ENCODE peak calls at places on chromosomes 7 and 10, in eight cellular contexts. W, E, T, A, F, H, Q and Y are unnamed samples.

GRCh38 chr10:128539784-128540759 is 413.8 kb upstream of the MKI67 start:
- DNase-seq in W (peak), E (no peak), T (no peak), A (no peak), F (no peak), H (no peak), Q (no peak), Y (no peak)

GRCh38 chr7:128404143-128404681 is 5.6 kb downstream of the IMPDH1 start:
- DNase-seq in W (no peak), E (no peak), T (no peak), A (no peak), F (no peak), H (no peak), Q (no peak), Y (no peak)

GRCh38 chr10:31304261-31304970 is 14.6 kb upstream of the ZEB1 start:
- DNase-seq in W (no peak), E (no peak), T (no peak), A (no peak), F (peak), H (no peak), Q (no peak), Y (no peak)

GRCh38 chr7:69062020-69062760 is 536.1 kb upstream of the AUTS2 start:
- DNase-seq in W (no peak), E (no peak), T (no peak), A (peak), F (no peak), H (peak), Q (no peak), Y (no peak)

GRCh38 chr7:37495574-37496184 is 47.0 kb upstream of the ELMO1 start:
- DNase-seq in W (no peak), E (peak), T (no peak), A (no peak), F (peak), H (peak), Q (no peak), Y (no peak)

GRCh38 chr10:102826148-102826796 is 10.9 kb downstream of the CYP17A1 start:
- DNase-seq in W (no peak), E (no peak), T (no peak), A (no peak), F (no peak), H (no peak), Q (no peak), Y (no peak)

GRCh38 chr7:4202954-4203353 is 479.1 kb upstream of the FOXK1 start:
- DNase-seq in W (no peak), E (no peak), T (no peak), A (no peak), F (no peak), H (no peak), Q (no peak), Y (no peak)

GRCh38 chr10:28089467-28089866 is 90.6 kb upstream of the ODAD2 start:
- DNase-seq in W (no peak), E (no peak), T (no peak), A (peak), F (no peak), H (peak), Q (no peak), Y (no peak)

GRCh38 chr7:96235281-96235680 is 86.6 kb downstream of the SLC25A13 start:
- DNase-seq in W (no peak), E (no peak), T (no peak), A (no peak), F (no peak), H (no peak), Q (no peak), Y (no peak)

GRCh38 chr10:55822096-55822495 is 539.0 kb downstream of the ZWINT start:
- DNase-seq in W (peak), E (no peak), T (no peak), A (no peak), F (no peak), H (no peak), Q (no peak), Y (no peak)

GRCh38 chr10:128563387-128563786 is 437.2 kb upstream of the MKI67 start:
- DNase-seq in W (no peak), E (no peak), T (no peak), A (no peak), F (no peak), H (no peak), Q (no peak), Y (no peak)

GRCh38 chr10:130440494-130440893 is 304.3 kb downstream of the GLRX3 start:
- DNase-seq in W (no peak), E (no peak), T (no peak), A (no peak), F (no peak), H (no peak), Q (no peak), Y (no peak)

GRCh38 chr10:127322286-127322685 is 125.9 kb upstream of the INSYN2A start:
- DNase-seq in W (no peak), E (no peak), T (no peak), A (no peak), F (no peak), H (no peak), Q (no peak), Y (no peak)

GRCh38 chr10:23096814-23097549 is 1.6 kb downstream of the MSRB2 start:
- DNase-seq in W (no peak), E (no peak), T (peak), A (peak), F (no peak), H (peak), Q (no peak), Y (no peak)

GRCh38 chr10:126847666-126848065 is 57.6 kb upstream of the DOCK1 start:
- DNase-seq in W (no peak), E (no peak), T (no peak), A (no peak), F (no peak), H (no peak), Q (no peak), Y (no peak)

GRCh38 chr10:63819753-63820347 is 298.6 kb downstream of the REEP3 start:
- DNase-seq in W (peak), E (peak), T (peak), A (peak), F (peak), H (peak), Q (no peak), Y (peak)

GRCh38 chr10:71889388-71889987 is 38.4 kb upstream of the PSAP start:
- DNase-seq in W (no peak), E (no peak), T (no peak), A (no peak), F (no peak), H (peak), Q (no peak), Y (no peak)

GRCh38 chr7:44272981-44273380 is 52.4 kb downstream of the CAMK2B start:
- DNase-seq in W (no peak), E (no peak), T (no peak), A (no peak), F (no peak), H (no peak), Q (no peak), Y (no peak)

GRCh38 chr10:8473205-8473604 is 418.7 kb downstream of the GATA3 start:
- DNase-seq in W (no peak), E (no peak), T (no peak), A (no peak), F (no peak), H (peak), Q (no peak), Y (no peak)

GRCh38 chr7:30921951-30922401 is 10.3 kb downstream of the AQP1 start:
- DNase-seq in W (peak), E (no peak), T (no peak), A (no peak), F (no peak), H (no peak), Q (no peak), Y (peak)

GRCh38 chr10:24993237-24993958 is 22.6 kb downstream of the ENKUR start:
- DNase-seq in W (no peak), E (no peak), T (no peak), A (no peak), F (no peak), H (no peak), Q (no peak), Y (no peak)

GRCh38 chr7:22210355-22210754 is 146.6 kb downstream of the RAPGEF5 start:
- DNase-seq in W (no peak), E (no peak), T (no peak), A (no peak), F (no peak), H (no peak), Q (no peak), Y (no peak)

GRCh38 chr10:69801434-69802315 is at the start of gene COL13A1:
- DNase-seq in W (peak), E (no peak), T (no peak), A (no peak), F (no peak), H (peak), Q (no peak), Y (peak)

GRCh38 chr10:102781921-102782542 is 38.3 kb downstream of the WBP1L start:
- DNase-seq in W (no peak), E (no peak), T (no peak), A (no peak), F (no peak), H (peak), Q (no peak), Y (no peak)

GRCh38 chr10:131442271-131442670 is 130.8 kb upstream of the TCERG1L start:
- DNase-seq in W (no peak), E (no peak), T (no peak), A (no peak), F (no peak), H (no peak), Q (no peak), Y (no peak)

GRCh38 chr7:108114117-108114841 is 15.9 kb downstream of the LAMB4 start:
- DNase-seq in W (peak), E (no peak), T (no peak), A (no peak), F (peak), H (peak), Q (no peak), Y (no peak)
- TF ChIP-seq CTCF in W (peak), E (peak), T (no peak), A (peak), F (peak), H (peak), Q (peak), Y (no peak)

DNA sequence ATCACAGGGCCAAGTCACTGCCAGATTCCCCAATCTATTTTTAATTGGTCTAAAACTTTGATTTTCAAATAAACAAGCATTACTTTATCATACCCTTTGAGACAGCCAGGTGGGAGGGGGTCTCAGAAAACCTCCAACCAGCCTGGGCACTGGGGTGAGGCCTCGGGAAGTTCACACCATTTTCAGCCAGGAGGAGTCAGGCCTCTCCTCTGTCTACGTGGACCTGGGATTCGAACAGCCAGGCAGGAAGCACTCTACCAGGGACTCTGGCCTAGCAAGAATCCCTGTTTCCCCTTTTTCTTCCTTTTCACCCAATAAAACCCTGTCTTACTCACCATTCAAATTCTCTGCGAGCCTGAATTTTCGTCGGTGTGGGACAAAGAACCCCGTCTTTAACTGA is 151.4 kb upstream of the COL1A2 start:
- DNase-seq in W (peak), E (no peak), T (no peak), A (no peak), F (no peak), H (no peak), Q (no peak), Y (no peak)
- TF ChIP-seq CTCF in W (no peak), E (no peak), T (no peak), A (no peak), F (no peak), H (no peak), Q (no peak), Y (no peak)

GRCh38 chr7:99929730-99930053 is 272 bp upstream of the GJC3 start:
- DNase-seq in W (no peak), E (no peak), T (no peak), A (no peak), F (no peak), H (no peak), Q (no peak), Y (no peak)
- TF ChIP-seq CTCF in W (peak), E (peak), T (no peak), A (no peak), F (no peak), H (no peak), Q (no peak), Y (no peak)

DNA sequence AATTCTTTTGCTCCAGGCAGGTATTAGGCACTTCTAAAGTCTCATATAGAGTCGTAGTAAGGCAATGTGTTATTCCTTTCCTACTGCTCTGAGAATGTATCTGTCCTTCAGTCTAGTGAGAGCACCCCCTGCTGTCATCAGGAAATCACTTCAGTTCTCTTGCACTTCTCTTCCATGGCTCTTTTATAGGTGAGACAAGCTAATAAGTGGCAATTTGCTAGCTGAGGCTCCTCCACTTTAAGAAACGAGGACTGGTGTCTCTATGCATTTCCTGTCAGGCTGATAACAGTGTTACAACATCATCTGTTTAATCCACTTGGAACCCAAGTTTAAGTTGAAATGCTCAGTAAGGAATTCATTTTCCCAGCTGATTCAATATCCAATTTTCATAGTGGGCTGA is 350.6 kb downstream of the TFEC start:
- DNase-seq in W (peak), E (peak), T (no peak), A (no peak), F (peak), H (peak), Q (no peak), Y (no peak)
- TF ChIP-seq CTCF in W (no peak), E (peak), T (no peak), A (peak), F (peak), H (peak), Q (peak), Y (no peak)

GRCh38 chr7:57308631-57309408 is 141.2 kb upstream of the ZNF716 start:
- DNase-seq in W (peak), E (no peak), T (no peak), A (no peak), F (no peak), H (no peak), Q (no peak), Y (no peak)
- TF ChIP-seq CTCF in W (no peak), E (peak), T (no peak), A (no peak), F (no peak), H (no peak), Q (no peak), Y (no peak)

GRCh38 chr7:135716677-135717238 is 11.2 kb downstream of the SLC13A4 start:
- DNase-seq in W (no peak), E (no peak), T (no peak), A (peak), F (no peak), H (peak), Q (no peak), Y (no peak)

GRCh38 chr7:135717686-135718085 is 10.3 kb downstream of the SLC13A4 start:
- DNase-seq in W (no peak), E (no peak), T (no peak), A (no peak), F (no peak), H (no peak), Q (no peak), Y (no peak)

GRCh38 chr7:135718794-135719436 is 9.1 kb downstream of the SLC13A4 start:
- DNase-seq in W (no peak), E (no peak), T (no peak), A (no peak), F (no peak), H (no peak), Q (no peak), Y (no peak)

GRCh38 chr7:135719688-135720087 is 8.3 kb downstream of the SLC13A4 start:
- DNase-seq in W (no peak), E (no peak), T (no peak), A (no peak), F (no peak), H (no peak), Q (no peak), Y (no peak)

DNA sequence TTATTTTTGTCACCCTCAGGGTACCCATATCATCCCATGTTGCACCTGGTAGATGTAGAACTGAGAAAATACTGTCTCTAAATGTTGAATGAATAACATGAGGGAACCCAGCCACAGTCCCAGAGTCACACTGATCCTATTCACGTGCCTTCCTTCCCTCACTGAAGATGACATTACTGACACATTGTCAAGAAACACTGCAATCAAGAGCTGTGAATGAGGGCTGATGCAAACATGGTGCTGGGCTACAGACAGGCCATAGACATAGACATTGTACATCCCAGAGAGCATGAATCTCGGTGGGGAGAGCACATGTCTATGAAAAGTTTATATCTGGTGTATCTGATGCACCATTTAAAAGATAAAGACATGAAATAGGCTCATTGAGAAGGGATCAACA is 9.8 kb downstream of the SLC13A4 start:
- DNase-seq in W (no peak), E (no peak), T (no peak), A (no peak), F (no peak), H (no peak), Q (no peak), Y (no peak)
- TF ChIP-seq CTCF in W (no peak), E (no peak), T (no peak), A (no peak), F (no peak), H (no peak), Q (no peak), Y (no peak)

GRCh38 chr10:118721005-118721876 is 33.5 kb downstream of the CACUL1 start:
- DNase-seq in W (peak), E (peak), T (peak), A (peak), F (peak), H (peak), Q (no peak), Y (peak)
- TF ChIP-seq CTCF in W (peak), E (peak), T (peak), A (peak), F (peak), H (peak), Q (peak), Y (peak)